ENCODE peak calls at places on chromosomes 1 and 21, in eight cellular contexts. P, F, Z, K, Q, H, E and B are unnamed samples.

GRCh38 chr1:241413386-241413785 is 56.4 kb upstream of the RGS7 start:
- DNase-seq in P (peak; percentile 3), F (peak; percentile 98), Z (no peak), K (no peak), Q (no peak), H (no peak), E (no peak), B (no peak)

GRCh38 chr1:236581528-236581927 is 22.8 kb downstream of the HEATR1 start:
- DNase-seq in P (no peak), F (no peak), Z (no peak), K (no peak), Q (no peak), H (no peak), E (no peak), B (no peak)

GRCh38 chr1:238241607-238242006 is 350.9 kb upstream of the ZP4 start:
- DNase-seq in P (no peak), F (no peak), Z (no peak), K (no peak), Q (no peak), H (no peak), E (no peak), B (no peak)

GRCh38 chr1:46133946-46134345 is 1.5 kb upstream of the PIK3R3 start:
- DNase-seq in P (no peak), F (no peak), Z (no peak), K (no peak), Q (no peak), H (no peak), E (no peak), B (no peak)

GRCh38 chr1:43449708-43450069 is 4.0 kb downstream of the HYI start:
- DNase-seq in P (no peak), F (no peak), Z (no peak), K (no peak), Q (no peak), H (no peak), E (no peak), B (no peak)

GRCh38 chr1:87612966-87613365 is 284.3 kb downstream of the LMO4 start:
- DNase-seq in P (no peak), F (peak; percentile 10), Z (no peak), K (no peak), Q (no peak), H (no peak), E (no peak), B (no peak)

GRCh38 chr1:1308756-1309524 is 543 bp downstream of the PUSL1 start:
- DNase-seq in P (peak; percentile 20), F (peak; percentile 50), Z (no peak), K (no peak), Q (no peak), H (peak; percentile 66), E (no peak), B (no peak)

GRCh38 chr1:203650012-203650836 is 23.6 kb downstream of the ATP2B4 start:
- DNase-seq in P (peak; percentile 87), F (peak; percentile 46), Z (peak; percentile 51), K (peak; percentile 92), Q (peak; percentile 92), H (peak; percentile 78), E (no peak), B (peak; percentile 83)

GRCh38 chr1:205064301-205064700 is 20.0 kb downstream of the TMEM81 start:
- DNase-seq in P (no peak), F (no peak), Z (no peak), K (peak; percentile 39), Q (peak; percentile 20), H (no peak), E (no peak), B (no peak)

GRCh38 chr1:15760520-15761211 is 2.1 kb downstream of the FBLIM1 start:
- DNase-seq in P (no peak), F (peak; percentile 76), Z (peak; percentile 95), K (no peak), Q (no peak), H (no peak), E (no peak), B (no peak)

GRCh38 chr21:38487906-38488639 is 10.2 kb downstream of the ERG start:
- DNase-seq in P (no peak), F (peak; percentile 61), Z (no peak), K (no peak), Q (no peak), H (no peak), E (no peak), B (no peak)

GRCh38 chr1:232844791-232845190 is 39.6 kb downstream of the MAP10 start:
- DNase-seq in P (no peak), F (peak; percentile 34), Z (no peak), K (no peak), Q (no peak), H (no peak), E (no peak), B (no peak)

GRCh38 chr1:219433471-219434131 is 179.3 kb downstream of the ZC3H11B start:
- DNase-seq in P (no peak), F (no peak), Z (no peak), K (no peak), Q (no peak), H (no peak), E (no peak), B (no peak)

GRCh38 chr21:42272109-42272962 is 42.9 kb downstream of the TFF3 start:
- DNase-seq in P (no peak), F (no peak), Z (no peak), K (no peak), Q (peak; percentile 27), H (no peak), E (no peak), B (no peak)

GRCh38 chr1:246726881-246727280 is 2.7 kb downstream of the SCCPDH start:
- DNase-seq in P (no peak), F (no peak), Z (no peak), K (no peak), Q (no peak), H (no peak), E (no peak), B (no peak)

GRCh38 chr1:116345830-116346229 is 27.2 kb upstream of the ATP1A1 start:
- DNase-seq in P (peak; percentile 54), F (no peak), Z (no peak), K (no peak), Q (no peak), H (no peak), E (no peak), B (no peak)

GRCh38 chr1:227318003-227318851 is at the start of gene CDC42BPA:
- DNase-seq in P (peak; percentile 46), F (peak; percentile 96), Z (peak; percentile 95), K (peak; percentile 85), Q (peak; percentile 92), H (peak; percentile 88), E (peak; percentile 67), B (peak; percentile 87)

GRCh38 chr1:16999863-17000262 is 11.9 kb downstream of the ATP13A2 start:
- DNase-seq in P (no peak), F (no peak), Z (no peak), K (no peak), Q (no peak), H (no peak), E (no peak), B (no peak)

GRCh38 chr1:1426961-1427934 is 6.2 kb upstream of the ANKRD65 start:
- DNase-seq in P (peak; percentile 46), F (no peak), Z (no peak), K (peak; percentile 59), Q (peak; percentile 85), H (peak; percentile 53), E (no peak), B (no peak)

GRCh38 chr1:212637902-212638301 is 29.3 kb downstream of the ATF3 start:
- DNase-seq in P (no peak), F (no peak), Z (no peak), K (no peak), Q (no peak), H (no peak), E (no peak), B (no peak)

GRCh38 chr1:148362930-148363810 is 119.9 kb downstream of the PPIAL4G start:
- DNase-seq in P (peak; percentile 60), F (peak; percentile 72), Z (no peak), K (no peak), Q (no peak), H (no peak), E (no peak), B (no peak)

DNA sequence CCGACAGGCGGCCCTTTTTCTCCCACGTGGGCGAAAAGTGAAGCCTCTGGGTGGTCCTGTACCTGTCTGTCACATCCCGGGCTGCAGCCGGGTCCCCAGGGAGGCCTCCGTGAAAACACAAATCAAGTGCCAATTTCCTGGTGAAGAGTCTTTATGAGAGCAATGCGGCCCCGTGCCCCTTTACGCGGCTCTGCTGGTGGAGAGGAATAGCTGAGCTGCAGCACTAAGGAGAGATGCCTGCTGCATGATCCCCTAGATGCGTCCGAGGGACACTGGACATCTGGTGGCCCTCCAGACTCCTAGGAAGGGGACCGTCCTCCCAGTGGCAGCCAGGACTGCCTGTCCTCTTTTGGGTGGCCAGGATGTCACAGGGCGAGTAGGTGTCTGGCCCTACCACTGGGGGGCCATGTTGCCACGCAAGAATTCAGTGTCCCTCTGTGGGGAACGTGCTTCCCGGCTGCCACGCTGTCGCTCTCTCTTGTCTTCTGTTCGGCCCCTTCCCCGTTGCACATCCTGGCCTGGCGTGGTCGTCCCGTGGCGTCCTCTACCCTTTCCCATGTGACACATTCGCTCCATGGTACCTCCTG is 38.7 kb downstream of the COL18A1 start:
- DNase-seq in P (peak; percentile 19), F (peak; percentile 21), Z (no peak), K (peak; percentile 48), Q (peak; percentile 49), H (no peak), E (no peak), B (no peak)
- TF ChIP-seq CTCF in P (no peak), F (peak; percentile 43), Z (peak; percentile 4), K (no peak), Q (no peak), H (no peak), E (no peak), B (no peak)

GRCh38 chr1:8992936-8993687 is 33.1 kb downstream of the SLC2A7 start:
- DNase-seq in P (peak; percentile 25), F (no peak), Z (no peak), K (no peak), Q (no peak), H (no peak), E (no peak), B (no peak)
- TF ChIP-seq CTCF in P (peak; percentile 22), F (peak; percentile 49), Z (peak; percentile 34), K (no peak), Q (no peak), H (no peak), E (no peak), B (peak; percentile 33)

DNA sequence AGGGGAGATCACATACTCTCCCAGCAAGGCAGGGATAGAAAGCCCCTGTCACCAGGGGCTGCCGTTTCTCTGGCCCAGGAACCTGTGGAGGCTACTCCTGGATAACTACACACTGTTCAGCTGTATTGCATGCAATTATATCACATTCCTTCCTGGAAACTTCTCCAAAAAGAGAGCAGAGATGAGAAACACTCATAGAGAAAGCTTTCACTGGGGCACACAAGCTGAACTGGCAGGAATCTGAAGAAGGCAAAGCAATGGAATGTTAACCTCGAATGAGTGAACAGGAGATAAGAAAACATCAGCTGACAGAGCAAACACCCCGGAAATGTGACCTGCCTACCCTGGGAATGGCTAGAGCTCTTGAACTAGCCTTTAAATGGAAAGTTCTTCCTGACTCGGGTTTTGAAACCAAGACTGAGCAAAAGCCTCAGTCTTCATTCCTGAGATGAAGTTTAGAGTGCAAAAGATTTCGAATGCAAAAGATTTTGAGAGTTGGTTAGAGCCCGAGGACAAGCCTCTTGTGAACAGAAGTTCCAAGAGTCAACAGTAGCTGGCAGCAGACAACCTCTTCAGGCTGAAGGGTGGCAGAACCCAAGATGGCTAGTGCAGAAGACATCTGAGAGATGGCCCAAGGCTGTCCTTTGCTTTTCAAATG is 32.3 kb downstream of the CCN1 start:
- DNase-seq in P (no peak), F (peak; percentile 72), Z (peak; percentile 95), K (no peak), Q (no peak), H (no peak), E (no peak), B (no peak)
- TF ChIP-seq CTCF in P (no peak), F (peak; percentile 60), Z (peak; percentile 84), K (no peak), Q (no peak), H (peak; percentile 32), E (no peak), B (no peak)

GRCh38 chr1:20578721-20579380 is 10.0 kb upstream of the CDA start:
- DNase-seq in P (no peak), F (peak; percentile 74), Z (no peak), K (no peak), Q (no peak), H (no peak), E (no peak), B (no peak)
- TF ChIP-seq CTCF in P (no peak), F (no peak), Z (no peak), K (no peak), Q (no peak), H (no peak), E (no peak), B (no peak)